ENCODE peak calls at places on chromosomes 3 and 15, in six cellular contexts. I, T, C, R, S and N are unnamed samples.
A peak's percentile ranks its signal among the peaks of the same experiment; 100 is the strongest.

GRCh38 chr15:88664151-88664778 is 25.4 kb downstream of the ISG20 start:
- DNase-seq in C (peak; percentile 56), T (peak; percentile 56), I (no peak), R (no peak), S (no peak), N (peak; percentile 56)

GRCh38 chr3:120284702-120285507 is at the start of gene GPR156:
- DNase-seq in S (no peak), R (no peak), I (peak; percentile 12), C (no peak), T (no peak), N (no peak)

GRCh38 chr3:21405671-21406667 is 345.0 kb downstream of the ZNF385D start:
- DNase-seq in C (no peak), S (no peak), I (no peak), T (no peak), R (peak; percentile 47), N (no peak)

GRCh38 chr15:66252411-66253295 is 897 bp downstream of the MEGF11 start:
- DNase-seq in S (peak; percentile 48), T (peak; percentile 34), I (peak; percentile 51), C (peak; percentile 45), R (peak; percentile 72), N (peak; percentile 53)

GRCh38 chr3:64109438-64109837 is 86.1 kb upstream of the PSMD6 start:
- DNase-seq in C (no peak), R (no peak), I (peak; percentile 9), S (no peak), T (no peak), N (peak; percentile 73)

GRCh38 chr3:156762631-156763185 is 63.4 kb upstream of the LEKR1 start:
- DNase-seq in R (no peak), S (no peak), C (no peak), T (no peak), I (no peak), N (peak; percentile 12)

GRCh38 chr15:50333229-50333628 is 21.8 kb downstream of the GABPB1 start:
- DNase-seq in S (no peak), T (no peak), I (no peak), R (no peak), C (no peak), N (no peak)

GRCh38 chr3:149330609-149331008 is 2.8 kb downstream of the TM4SF18 start:
- DNase-seq in S (no peak), C (no peak), T (no peak), R (no peak), I (peak; percentile 54), N (no peak)

DNA sequence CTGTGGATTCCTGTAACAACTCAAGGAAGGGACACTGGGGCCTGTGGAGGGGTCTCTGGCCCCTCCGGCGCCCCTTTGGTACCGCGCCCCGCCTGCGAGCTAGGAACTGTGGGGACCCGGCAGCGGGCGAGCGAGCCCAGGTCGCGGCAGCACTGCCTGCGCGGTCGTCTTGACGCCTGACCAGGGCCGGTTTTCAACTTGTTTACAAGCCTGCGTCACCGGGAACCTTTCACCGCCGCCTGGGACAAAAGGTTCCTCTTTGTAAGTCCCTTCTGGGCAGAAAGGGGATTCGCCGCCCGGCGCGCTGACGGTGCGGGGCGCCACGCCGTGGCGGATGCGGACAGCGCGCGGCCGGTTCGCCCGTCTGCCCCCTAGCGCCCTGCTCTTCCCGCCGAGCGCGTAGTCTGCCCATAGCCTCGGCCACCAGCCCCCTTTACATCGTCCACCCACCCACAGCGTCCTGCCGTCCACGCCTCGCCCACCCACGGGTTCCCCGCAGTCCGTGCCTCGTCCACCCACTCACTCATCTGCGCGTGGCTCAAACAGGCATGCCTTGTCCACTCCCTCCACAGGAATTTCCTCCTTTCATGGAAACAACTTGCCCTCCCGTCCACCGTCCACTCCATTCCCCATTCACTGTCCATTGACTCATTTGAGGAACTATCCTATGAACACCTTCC is 5.5 kb upstream of the CFAP100 start:
- DNase-seq in S (peak; percentile 90), I (peak; percentile 81), R (peak; percentile 97), C (peak; percentile 24), T (peak; percentile 70), N (peak; percentile 93)
- H3K4me3 ChIP-seq in S (peak overlapping the region; percentile 65), I (peak overlapping the region; percentile 36), R (peak overlapping the region; percentile 59), C (no peak overlapping the region), T (peak overlapping the region; percentile 24), N (no peak overlapping the region)

GRCh38 chr15:70754862-70755261 is 8.5 kb downstream of the UACA start:
- DNase-seq in C (no peak), I (no peak), T (no peak), R (no peak), S (no peak), N (no peak)
- TF ChIP-seq CTCF in C (no peak), I (peak; percentile 29), T (no peak), R (no peak), S (no peak), N (no peak)

GRCh38 chr3:2898591-2899353 is 211.4 kb downstream of the IL5RA start:
- DNase-seq in S (no peak), I (no peak), T (no peak), C (no peak), R (no peak), N (no peak)

DNA sequence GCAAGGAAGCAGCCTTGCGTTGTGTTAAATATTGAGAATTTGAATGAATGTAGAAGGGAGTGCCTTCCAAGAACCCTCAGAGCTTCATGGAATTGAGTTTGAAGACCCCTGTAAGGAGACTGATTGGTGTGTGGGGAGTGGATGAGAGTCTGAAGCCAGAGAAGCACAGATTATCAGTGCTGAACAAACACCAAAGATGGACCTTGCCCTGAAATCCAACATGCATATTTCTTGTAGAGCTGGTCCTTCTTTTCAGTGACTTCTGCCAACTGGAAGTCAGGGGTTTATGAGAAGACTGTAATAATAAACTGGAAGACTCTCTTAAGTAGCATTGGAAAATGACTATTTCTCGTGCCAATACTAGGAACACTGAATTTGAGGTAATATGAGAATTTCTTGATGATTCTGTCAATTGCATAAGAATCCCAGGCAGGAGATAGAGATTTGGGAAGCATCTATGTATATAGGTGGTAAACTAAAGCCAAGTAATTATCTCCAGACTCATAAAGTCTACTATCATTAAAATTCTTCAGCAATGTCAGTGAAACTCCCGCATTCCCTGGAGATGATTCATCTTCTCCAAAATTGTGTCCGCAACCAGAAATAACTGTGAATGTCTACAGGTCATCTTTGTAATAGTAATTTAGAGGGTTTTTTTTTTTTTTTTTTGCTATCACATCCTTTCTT is 213.8 kb downstream of the IL5RA start:
- DNase-seq in T (no peak), C (no peak), S (no peak), R (no peak), I (no peak), N (no peak)
- H3K4me3 ChIP-seq in T (no peak overlapping the region), C (no peak overlapping the region), S (no peak overlapping the region), R (no peak overlapping the region), I (no peak overlapping the region), N (no peak overlapping the region)

DNA sequence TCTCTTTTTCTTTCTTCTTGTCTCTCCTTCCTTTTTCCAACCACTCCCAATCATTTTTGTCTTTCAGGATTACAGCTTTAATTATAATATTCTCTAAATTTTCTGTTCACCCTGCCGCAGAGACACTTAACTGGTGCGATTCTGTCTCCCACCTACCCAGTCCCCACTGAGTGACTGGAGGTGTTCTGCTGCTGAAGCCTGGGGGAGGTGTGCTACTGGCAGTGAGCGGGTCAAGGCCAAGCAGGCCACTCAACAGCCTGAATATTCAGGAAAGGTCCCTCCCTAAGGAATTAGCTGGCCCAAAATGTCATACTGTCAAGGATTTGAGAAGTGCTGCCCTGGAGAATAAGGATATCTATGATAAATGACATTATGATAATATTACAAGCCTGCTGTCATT is 126.5 kb downstream of the GABRG3 start:
- DNase-seq in T (no peak), S (no peak), C (no peak), R (no peak), I (no peak), N (no peak)
- TF ChIP-seq CTCF in T (no peak), S (no peak), C (no peak), R (no peak), I (no peak), N (no peak)

DNA sequence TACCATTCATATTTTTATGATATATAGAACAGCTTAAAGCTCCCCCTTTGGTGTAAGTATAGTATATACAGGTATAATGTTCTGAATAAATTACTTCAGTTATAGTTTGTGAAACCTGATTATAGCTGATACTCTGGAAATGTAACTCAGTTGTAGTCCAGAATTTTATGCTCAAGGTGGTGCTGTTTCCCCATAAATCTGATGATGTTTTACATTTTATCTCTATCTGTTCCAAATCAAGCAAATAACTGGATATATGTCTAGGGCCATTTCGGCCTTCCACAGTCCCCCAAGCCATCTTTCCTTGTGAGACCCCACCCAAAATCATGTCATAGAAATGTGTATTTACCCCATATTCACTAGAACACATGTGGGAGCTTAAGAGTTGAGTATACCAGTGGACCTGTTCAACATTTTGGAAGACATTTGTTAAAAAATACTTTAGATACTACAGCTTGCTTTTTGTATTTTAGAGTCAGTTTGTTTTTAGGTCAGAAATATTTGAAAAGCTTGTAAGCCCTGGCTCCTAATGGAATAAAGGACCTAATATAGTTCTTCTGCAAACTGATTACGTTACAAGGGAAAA is 107.1 kb downstream of the ATG7 start:
- DNase-seq in C (no peak), I (peak; percentile 46), T (no peak), R (no peak), S (no peak), N (no peak)
- H3K4me3 ChIP-seq in C (no peak overlapping the region), I (no peak overlapping the region), T (no peak overlapping the region), R (peak overlapping the region; percentile 28), S (no peak overlapping the region), N (no peak overlapping the region)

DNA sequence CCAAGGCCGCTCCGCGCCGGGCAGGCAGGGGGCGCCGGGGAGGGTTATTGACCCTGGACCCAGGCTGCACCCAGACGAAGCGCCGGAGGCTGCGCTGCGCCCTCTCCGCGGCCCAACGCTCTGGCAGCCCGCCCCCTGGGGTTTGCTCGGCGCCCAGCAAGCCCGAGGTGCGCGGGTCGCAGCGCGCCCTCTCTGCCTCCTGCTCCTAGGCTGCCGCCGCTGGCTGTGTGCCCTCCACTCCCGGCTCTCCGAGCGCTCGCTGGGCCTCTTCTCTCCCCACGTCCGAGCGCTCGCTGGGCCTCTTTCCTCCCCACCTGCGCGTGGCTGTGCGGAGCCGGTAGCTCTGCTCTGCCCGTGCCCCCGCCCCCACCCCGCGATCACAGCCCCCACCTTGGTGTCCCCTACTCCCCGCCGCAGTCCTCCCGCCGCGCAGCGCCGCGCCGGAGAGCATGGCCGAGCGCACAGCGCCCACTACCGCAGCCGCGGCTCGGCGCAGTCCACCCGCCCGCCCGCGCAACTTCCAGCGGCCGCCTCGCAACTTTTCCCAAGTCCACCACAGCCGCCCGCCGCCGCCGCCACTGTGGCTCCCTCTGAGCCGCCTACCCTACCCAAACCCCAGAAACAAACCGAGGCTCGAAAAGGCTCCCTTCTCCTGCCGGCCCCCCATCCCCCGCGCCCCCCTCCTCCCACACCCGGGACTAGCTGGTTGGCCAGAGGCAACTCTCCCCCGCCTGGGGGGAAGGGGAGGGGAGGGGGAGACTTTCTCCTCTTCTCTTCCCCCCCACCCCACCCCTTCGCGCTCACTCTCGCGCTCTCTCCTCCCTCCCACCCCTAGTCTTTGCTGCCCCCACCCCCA is 1.1 kb downstream of the MECOM start:
- DNase-seq in I (peak; percentile 63), T (no peak), S (peak; percentile 71), R (peak; percentile 78), C (peak; percentile 29), N (peak; percentile 58)
- TF ChIP-seq CTCF in I (peak; percentile 45), T (peak; percentile 62), S (peak; percentile 68), R (peak; percentile 52), C (peak; percentile 40), N (no peak)